ENCODE peak calls at places on chromosomes 2 and 18, in five cellular contexts. O is anterior cingulate cortex, R is A172, J is heart right ventricle, K is COR-L47. L is an unnamed sample.

GRCh38 chr2:54858021-54858681 is 134.7 kb downstream of the EML6 start:
- DNase-seq in O (no peak), R (peak; percentile 24), J (no peak), K (no peak), L (no peak)

GRCh38 chr2:216648105-216648504 is 14.9 kb downstream of the IGFBP2 start:
- DNase-seq in O (no peak), R (peak; percentile 67), J (no peak), K (no peak), L (no peak)

GRCh38 chr2:181619511-181619910 is 37.4 kb downstream of the CERKL start:
- DNase-seq in O (no peak), R (no peak), J (no peak), K (no peak), L (no peak)

GRCh38 chr2:240985881-240986786 is 12.3 kb upstream of the SNED1 start:
- DNase-seq in O (no peak), R (no peak), J (peak; percentile 10), K (no peak), L (no peak)

GRCh38 chr2:120748741-120749140 is 13.1 kb downstream of the GLI2 start:
- DNase-seq in O (no peak), R (no peak), J (no peak), K (no peak), L (no peak)

GRCh38 chr2:240440251-240440650 is 4.8 kb downstream of the GPC1 start:
- DNase-seq in O (no peak), R (no peak), J (peak; percentile 7), K (no peak), L (no peak)

GRCh38 chr2:46852598-46852997 is 63.0 kb downstream of the MCFD2 start:
- DNase-seq in O (no peak), R (no peak), J (no peak), K (no peak), L (no peak)

GRCh38 chr2:105896765-105897163 is 152.1 kb downstream of the NCK2 start:
- DNase-seq in O (no peak), R (no peak), J (no peak), K (no peak), L (no peak)

GRCh38 chr18:79544386-79544963 is 135.1 kb upstream of the CTDP1 start:
- DNase-seq in O (no peak), R (no peak), J (no peak), K (no peak), L (no peak)

GRCh38 chr2:26409785-26410184 is 8.1 kb downstream of the DRC1 start:
- DNase-seq in O (no peak), R (no peak), J (no peak), K (no peak), L (no peak)

GRCh38 chr2:118301248-118301647 is 213.0 kb downstream of the INSIG2 start:
- DNase-seq in O (no peak), R (no peak), J (no peak), K (no peak), L (no peak)

GRCh38 chr18:73121207-73121606 is 253.4 kb upstream of the NETO1 start:
- DNase-seq in O (no peak), R (no peak), J (no peak), K (no peak), L (no peak)

GRCh38 chr2:19538411-19538963 is 180.1 kb upstream of the OSR1 start:
- DNase-seq in O (no peak), R (peak; percentile 99), J (no peak), K (no peak), L (no peak)

GRCh38 chr2:237149425-237149824 is 63.7 kb downstream of the COPS8 start:
- DNase-seq in O (no peak), R (no peak), J (no peak), K (no peak), L (no peak)

GRCh38 chr2:141021109-141021508 is 1109.7 kb downstream of the LRP1B start:
- DNase-seq in O (no peak), R (peak; percentile 73), J (no peak), K (no peak), L (no peak)

GRCh38 chr2:32591669-32592463 is 36.0 kb upstream of the TTC27 start:
- DNase-seq in O (no peak), R (peak; percentile 6), J (no peak), K (no peak), L (no peak)

GRCh38 chr2:198930170-198930569 is 527.6 kb downstream of the SATB2 start:
- DNase-seq in O (no peak), R (peak; percentile 5), J (no peak), K (no peak), L (no peak)

GRCh38 chr2:149733936-149734685 is 146.5 kb upstream of the MMADHC start:
- DNase-seq in O (no peak), R (peak; percentile 95), J (no peak), K (no peak), L (peak; percentile 61)

GRCh38 chr2:176751828-176752227 is 460.8 kb upstream of the HNRNPA3 start:
- DNase-seq in O (no peak), R (no peak), J (no peak), K (no peak), L (no peak)

GRCh38 chr2:187986392-187987105 is 305.1 kb upstream of the GULP1 start:
- DNase-seq in O (no peak), R (peak; percentile 12), J (no peak), K (no peak), L (peak; percentile 70)

GRCh38 chr2:241001413-241002274 is 3.2 kb downstream of the SNED1 start:
- DNase-seq in O (no peak), R (no peak), J (no peak), K (no peak), L (no peak)

GRCh38 chr2:715038-715437 is 37.8 kb upstream of the TMEM18 start:
- DNase-seq in O (no peak), R (no peak), J (no peak), K (no peak), L (no peak)

GRCh38 chr2:184197413-184197812 is 400.9 kb upstream of the ZNF804A start:
- DNase-seq in O (no peak), R (no peak), J (no peak), K (no peak), L (no peak)

GRCh38 chr2:196165016-196165415 is 6.4 kb downstream of the STK17B start:
- DNase-seq in O (no peak), R (no peak), J (no peak), K (no peak), L (no peak)

GRCh38 chr18:78781601-78781960 is 198.0 kb upstream of the SALL3 start:
- DNase-seq in O (no peak), R (no peak), J (no peak), K (no peak), L (no peak)

GRCh38 chr2:117944816-117945215 is 69.1 kb downstream of the CCDC93 start:
- DNase-seq in O (no peak), R (no peak), J (no peak), K (no peak), L (no peak)

GRCh38 chr2:63189026-63189425 is 138.4 kb downstream of the OTX1 start:
- DNase-seq in O (no peak), R (peak; percentile 8), J (no peak), K (no peak), L (no peak)

GRCh38 chr2:238864207-238865014 is 16.5 kb downstream of the TWIST2 start:
- DNase-seq in O (no peak), R (peak; percentile 99), J (peak; percentile 72), K (no peak), L (peak; percentile 27)

GRCh38 chr2:42864641-42865280 is 72.4 kb upstream of the HAAO start:
- DNase-seq in O (no peak), R (no peak), J (no peak), K (no peak), L (no peak)

GRCh38 chr2:149101818-149102217 is 63.3 kb downstream of the LYPD6B start:
- DNase-seq in O (no peak), R (peak; percentile 51), J (no peak), K (no peak), L (no peak)

GRCh38 chr2:147224070-147224469 is 620.8 kb upstream of the ACVR2A start:
- DNase-seq in O (no peak), R (no peak), J (no peak), K (peak; percentile 59), L (peak; percentile 69)

GRCh38 chr18:56168049-56168781 is 470.2 kb downstream of the TXNL1 start:
- DNase-seq in O (no peak), R (peak; percentile 51), J (no peak), K (no peak), L (no peak)

GRCh38 chr2:118973542-118973951 is 31.6 kb downstream of the MARCO start:
- DNase-seq in O (no peak), R (no peak), J (peak; percentile 22), K (no peak), L (no peak)

GRCh38 chr18:51076503-51076902 is 46.5 kb downstream of the SMAD4 start:
- DNase-seq in O (no peak), R (no peak), J (no peak), K (no peak), L (no peak)

GRCh38 chr2:67526283-67526682 is 129.2 kb downstream of the ETAA1 start:
- DNase-seq in O (no peak), R (no peak), J (no peak), K (no peak), L (no peak)

GRCh38 chr2:234981197-234982095 is 29.6 kb downstream of the SH3BP4 start:
- DNase-seq in O (no peak), R (peak; percentile 99), J (peak; percentile 64), K (no peak), L (no peak)

GRCh38 chr2:95072424-95072823 is 46.9 kb downstream of the MAL start:
- DNase-seq in O (no peak), R (no peak), J (no peak), K (no peak), L (no peak)

L was measured in NCI-H146.